ENCODE peak calls at places on chromosome 19, in seven cellular contexts. One of them, this sample, is unnamed.

GRCh38 chr19:50465986-50466771 is 10.1 kb upstream of the EMC10 start:
- DNase-seq in breast epithelium: no peak
- DNase-seq in hepatocyte: peak; percentile 20
- DNase-seq in upper lobe of right lung: peak; percentile 85
- DNase-seq in sigmoid colon: no peak
- DNase-seq in tibial artery: no peak
- DNase-seq in heart right ventricle: no peak
- DNase-seq in this sample: no peak

GRCh38 chr19:3479819-3480215 is 508 bp downstream of the SMIM24 start:
- DNase-seq in sigmoid colon: no peak
- DNase-seq in upper lobe of right lung: no peak
- DNase-seq in hepatocyte: peak; percentile 54
- DNase-seq in breast epithelium: no peak
- DNase-seq in tibial artery: no peak
- DNase-seq in heart right ventricle: no peak
- DNase-seq in this sample: peak; percentile 43

GRCh38 chr19:43447655-43448054 is 17.8 kb downstream of the LYPD3 start:
- DNase-seq in hepatocyte: no peak
- DNase-seq in sigmoid colon: no peak
- DNase-seq in heart right ventricle: no peak
- DNase-seq in upper lobe of right lung: no peak
- DNase-seq in breast epithelium: no peak
- DNase-seq in tibial artery: no peak
- DNase-seq in this sample: no peak

GRCh38 chr19:50344661-50345318 is 15.6 kb upstream of the KCNC3 start:
- DNase-seq in heart right ventricle: no peak
- DNase-seq in breast epithelium: no peak
- DNase-seq in sigmoid colon: no peak
- DNase-seq in hepatocyte: no peak
- DNase-seq in upper lobe of right lung: no peak
- DNase-seq in tibial artery: no peak
- DNase-seq in this sample: no peak

GRCh38 chr19:5905072-5905778 is 553 bp downstream of the VMAC start:
- DNase-seq in breast epithelium: no peak
- DNase-seq in sigmoid colon: no peak
- DNase-seq in heart right ventricle: no peak
- DNase-seq in upper lobe of right lung: no peak
- DNase-seq in hepatocyte: no peak
- DNase-seq in tibial artery: no peak
- DNase-seq in this sample: no peak

GRCh38 chr19:13098291-13099072 is 4.2 kb downstream of the LYL1 start:
- DNase-seq in breast epithelium: no peak
- DNase-seq in hepatocyte: no peak
- DNase-seq in sigmoid colon: peak; percentile 78
- DNase-seq in upper lobe of right lung: no peak
- DNase-seq in tibial artery: no peak
- DNase-seq in heart right ventricle: no peak
- DNase-seq in this sample: peak; percentile 55

GRCh38 chr19:29714371-29714952 is 599 bp downstream of the C19orf12 start:
- DNase-seq in heart right ventricle: no peak
- DNase-seq in upper lobe of right lung: peak; percentile 40
- DNase-seq in tibial artery: no peak
- DNase-seq in hepatocyte: no peak
- DNase-seq in breast epithelium: no peak
- DNase-seq in sigmoid colon: no peak
- DNase-seq in this sample: no peak

GRCh38 chr19:13460045-13460444 is 46.2 kb downstream of the CACNA1A start:
- DNase-seq in breast epithelium: no peak
- DNase-seq in hepatocyte: no peak
- DNase-seq in tibial artery: no peak
- DNase-seq in upper lobe of right lung: no peak
- DNase-seq in sigmoid colon: no peak
- DNase-seq in heart right ventricle: no peak
- DNase-seq in this sample: no peak

GRCh38 chr19:10321417-10321797 is 5.6 kb upstream of the FDX2 start:
- DNase-seq in hepatocyte: no peak
- DNase-seq in upper lobe of right lung: no peak
- DNase-seq in heart right ventricle: no peak
- DNase-seq in sigmoid colon: no peak
- DNase-seq in breast epithelium: no peak
- DNase-seq in tibial artery: no peak
- DNase-seq in this sample: no peak

GRCh38 chr19:18208098-18208951 is 4.5 kb upstream of the RAB3A start:
- DNase-seq in sigmoid colon: peak; percentile 84
- DNase-seq in heart right ventricle: peak; percentile 35
- DNase-seq in upper lobe of right lung: peak; percentile 75
- DNase-seq in hepatocyte: no peak
- DNase-seq in breast epithelium: no peak
- DNase-seq in tibial artery: no peak
- DNase-seq in this sample: peak; percentile 61

GRCh38 chr19:35127871-35128270 is 7.0 kb downstream of the LGI4 start:
- DNase-seq in hepatocyte: no peak
- DNase-seq in sigmoid colon: no peak
- DNase-seq in tibial artery: no peak
- DNase-seq in upper lobe of right lung: no peak
- DNase-seq in heart right ventricle: no peak
- DNase-seq in breast epithelium: no peak
- DNase-seq in this sample: no peak

GRCh38 chr19:4575978-4576933 is 16.8 kb upstream of the SEMA6B start:
- DNase-seq in upper lobe of right lung: peak; percentile 80
- DNase-seq in sigmoid colon: peak; percentile 76
- DNase-seq in breast epithelium: peak; percentile 66
- DNase-seq in heart right ventricle: peak; percentile 67
- DNase-seq in hepatocyte: peak; percentile 63
- DNase-seq in tibial artery: no peak
- DNase-seq in this sample: peak; percentile 59

GRCh38 chr19:4369888-4370260 is 26.5 kb downstream of the MPND start:
- DNase-seq in hepatocyte: no peak
- DNase-seq in breast epithelium: no peak
- DNase-seq in heart right ventricle: no peak
- DNase-seq in tibial artery: peak; percentile 68
- DNase-seq in sigmoid colon: no peak
- DNase-seq in upper lobe of right lung: peak; percentile 83
- DNase-seq in this sample: peak; percentile 48

GRCh38 chr19:42512130-42512636 is 16.1 kb downstream of the CEACAM1 start:
- DNase-seq in hepatocyte: no peak
- DNase-seq in heart right ventricle: no peak
- DNase-seq in breast epithelium: no peak
- DNase-seq in tibial artery: no peak
- DNase-seq in sigmoid colon: no peak
- DNase-seq in upper lobe of right lung: no peak
- DNase-seq in this sample: no peak

GRCh38 chr19:42606660-42607351 is 12.1 kb upstream of the CEACAM8 start:
- DNase-seq in sigmoid colon: no peak
- DNase-seq in heart right ventricle: no peak
- DNase-seq in hepatocyte: peak; percentile 50
- DNase-seq in upper lobe of right lung: peak; percentile 90
- DNase-seq in breast epithelium: peak; percentile 86
- DNase-seq in tibial artery: no peak
- DNase-seq in this sample: peak; percentile 72

GRCh38 chr19:2132731-2133490 is 18.5 kb downstream of the AP3D1 start:
- DNase-seq in tibial artery: no peak
- DNase-seq in sigmoid colon: no peak
- DNase-seq in heart right ventricle: no peak
- DNase-seq in hepatocyte: no peak
- DNase-seq in breast epithelium: no peak
- DNase-seq in upper lobe of right lung: no peak
- DNase-seq in this sample: no peak

GRCh38 chr19:574658-575526 is 2.5 kb downstream of the BSG start:
- DNase-seq in breast epithelium: no peak
- DNase-seq in hepatocyte: peak; percentile 55
- DNase-seq in tibial artery: no peak
- DNase-seq in heart right ventricle: peak; percentile 66
- DNase-seq in upper lobe of right lung: no peak
- DNase-seq in sigmoid colon: no peak
- DNase-seq in this sample: no peak

GRCh38 chr19:2549701-2550191 is 73.8 kb downstream of the GADD45B start:
- DNase-seq in tibial artery: peak; percentile 89
- DNase-seq in heart right ventricle: peak; percentile 81
- DNase-seq in breast epithelium: no peak
- DNase-seq in hepatocyte: no peak
- DNase-seq in sigmoid colon: peak; percentile 96
- DNase-seq in upper lobe of right lung: peak; percentile 91
- DNase-seq in this sample: peak; percentile 71

GRCh38 chr19:8393871-8394250 is 3.7 kb downstream of the RAB11B start:
- DNase-seq in upper lobe of right lung: no peak
- DNase-seq in breast epithelium: no peak
- DNase-seq in tibial artery: no peak
- DNase-seq in hepatocyte: no peak
- DNase-seq in heart right ventricle: no peak
- DNase-seq in sigmoid colon: no peak
- DNase-seq in this sample: no peak

DNA sequence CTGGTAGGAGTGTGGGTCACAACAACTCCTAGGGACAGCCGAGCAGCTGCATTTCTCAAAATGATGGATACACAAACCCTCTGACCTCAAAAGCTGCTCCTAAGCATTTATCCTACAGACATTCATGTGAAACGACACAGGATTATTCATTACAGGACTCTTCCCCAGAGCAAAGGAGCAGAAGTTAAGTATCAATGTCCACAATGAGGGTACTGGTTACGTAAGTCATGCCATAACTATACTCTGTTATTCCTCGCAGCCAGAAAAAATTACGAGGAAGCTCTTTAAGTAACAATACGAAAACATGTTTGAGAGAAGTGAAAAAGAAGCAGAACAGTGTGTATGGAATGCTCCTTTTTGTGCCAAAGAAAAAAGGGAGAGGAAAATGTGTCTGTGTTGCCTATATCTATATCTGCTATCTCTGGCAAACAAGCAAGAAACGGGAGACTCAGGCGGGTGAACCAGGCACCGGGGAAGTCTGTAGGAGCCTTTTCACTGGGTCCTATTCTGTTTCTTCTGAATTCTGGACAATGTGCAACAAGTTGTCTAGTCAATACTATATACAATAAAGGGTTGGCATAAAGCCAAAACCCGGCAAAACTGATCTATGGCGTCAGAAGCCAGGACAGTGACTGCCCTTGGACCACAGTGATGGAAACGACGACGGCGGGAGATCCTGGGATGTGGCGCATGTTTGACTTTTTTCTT is 1.3 kb downstream of the ISOC2 start:
- DNase-seq in tibial artery: no peak
- DNase-seq in breast epithelium: no peak
- DNase-seq in heart right ventricle: no peak
- DNase-seq in upper lobe of right lung: no peak
- DNase-seq in hepatocyte: no peak
- DNase-seq in sigmoid colon: no peak
- DNase-seq in this sample: peak; percentile 37
- H3K27ac ChIP-seq in tibial artery: peak overlapping the region; percentile 83
- H3K27ac ChIP-seq in breast epithelium: peak overlapping the region; percentile 95
- H3K27ac ChIP-seq in heart right ventricle: peak overlapping the region; percentile 95
- H3K27ac ChIP-seq in upper lobe of right lung: no peak overlapping the region
- H3K27ac ChIP-seq in hepatocyte: peak overlapping the region; percentile 86
- H3K27ac ChIP-seq in sigmoid colon: peak overlapping the region; percentile 98
- H3K27ac ChIP-seq in this sample: peak overlapping the region; percentile 91

DNA sequence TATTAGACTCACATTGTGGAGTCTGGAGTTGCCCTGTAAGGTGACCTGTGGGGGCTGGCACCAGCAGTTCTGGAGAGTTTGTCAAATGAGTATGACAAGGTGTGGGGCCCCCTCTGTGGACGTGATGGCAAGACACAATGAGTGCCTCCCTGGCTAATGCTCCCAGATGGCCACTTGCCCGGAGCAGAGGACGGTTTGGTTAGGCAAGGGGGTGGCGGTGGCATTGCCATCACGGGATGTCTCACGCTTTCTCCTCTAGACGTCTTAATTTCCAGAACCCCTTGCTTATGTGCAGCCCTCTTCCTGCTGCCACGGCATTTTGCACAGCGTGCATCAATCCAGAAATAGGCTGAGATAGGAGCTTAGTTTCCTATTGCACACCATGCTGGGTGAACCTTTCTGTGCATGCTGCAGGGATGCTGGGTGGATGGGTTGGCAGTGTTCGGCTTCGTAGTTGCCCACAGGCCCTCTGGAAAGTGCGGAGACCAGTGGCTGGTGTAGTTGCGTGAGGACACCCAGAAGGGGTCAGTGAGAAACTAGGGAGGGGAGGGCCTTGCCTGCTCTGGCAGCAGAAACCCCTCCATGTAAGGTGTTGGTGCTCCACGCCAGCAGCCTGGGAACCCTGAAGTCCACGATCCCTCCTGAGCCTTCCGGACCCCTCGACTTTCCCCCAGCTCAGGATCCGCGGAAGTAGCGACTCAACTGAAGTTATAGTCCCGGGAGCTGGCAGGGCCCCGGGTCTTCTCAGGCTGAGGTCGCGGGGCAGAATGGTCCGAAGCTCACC is 18.1 kb upstream of the LRP3 start:
- DNase-seq in heart right ventricle: no peak
- DNase-seq in hepatocyte: peak; percentile 48
- DNase-seq in upper lobe of right lung: no peak
- DNase-seq in tibial artery: no peak
- DNase-seq in breast epithelium: no peak
- DNase-seq in sigmoid colon: no peak
- DNase-seq in this sample: peak; percentile 30
- TF ChIP-seq CTCF in heart right ventricle: no peak
- TF ChIP-seq CTCF in hepatocyte: peak; percentile 9
- TF ChIP-seq CTCF in upper lobe of right lung: no peak
- TF ChIP-seq CTCF in tibial artery: no peak
- TF ChIP-seq CTCF in breast epithelium: no peak
- TF ChIP-seq CTCF in sigmoid colon: no peak
- TF ChIP-seq CTCF in this sample: no peak

GRCh38 chr19:19459707-19460251 is 54.3 kb downstream of the GATAD2A start:
- DNase-seq in tibial artery: no peak
- DNase-seq in breast epithelium: no peak
- DNase-seq in hepatocyte: no peak
- DNase-seq in heart right ventricle: no peak
- DNase-seq in upper lobe of right lung: no peak
- DNase-seq in sigmoid colon: no peak
- DNase-seq in this sample: peak; percentile 82

GRCh38 chr19:19461671-19462622 is 53.4 kb downstream of the TSSK6 start:
- DNase-seq in tibial artery: peak; percentile 91
- DNase-seq in heart right ventricle: peak; percentile 64
- DNase-seq in sigmoid colon: peak; percentile 83
- DNase-seq in hepatocyte: peak; percentile 91
- DNase-seq in breast epithelium: no peak
- DNase-seq in upper lobe of right lung: peak; percentile 75
- DNase-seq in this sample: peak; percentile 74

GRCh38 chr19:19460761-19461265 is 54.5 kb downstream of the TSSK6 start:
- DNase-seq in breast epithelium: no peak
- DNase-seq in hepatocyte: no peak
- DNase-seq in upper lobe of right lung: peak; percentile 80
- DNase-seq in tibial artery: peak; percentile 90
- DNase-seq in heart right ventricle: peak; percentile 73
- DNase-seq in sigmoid colon: peak; percentile 87
- DNase-seq in this sample: peak; percentile 31

GRCh38 chr19:19460258-19460731 is 54.8 kb downstream of the GATAD2A start:
- DNase-seq in hepatocyte: no peak
- DNase-seq in tibial artery: no peak
- DNase-seq in sigmoid colon: no peak
- DNase-seq in heart right ventricle: no peak
- DNase-seq in upper lobe of right lung: no peak
- DNase-seq in breast epithelium: no peak
- DNase-seq in this sample: no peak

GRCh38 chr19:19461306-19461670 is 54.1 kb downstream of the TSSK6 start:
- DNase-seq in breast epithelium: no peak
- DNase-seq in hepatocyte: no peak
- DNase-seq in tibial artery: no peak
- DNase-seq in upper lobe of right lung: no peak
- DNase-seq in sigmoid colon: no peak
- DNase-seq in heart right ventricle: no peak
- DNase-seq in this sample: no peak
- H3K27ac ChIP-seq in breast epithelium: peak overlapping the region; percentile 75
- H3K27ac ChIP-seq in hepatocyte: peak overlapping the region; percentile 94
- H3K27ac ChIP-seq in tibial artery: peak overlapping the region; percentile 74
- H3K27ac ChIP-seq in upper lobe of right lung: peak overlapping the region; percentile 82
- H3K27ac ChIP-seq in sigmoid colon: peak overlapping the region; percentile 76
- H3K27ac ChIP-seq in heart right ventricle: peak overlapping the region; percentile 76
- H3K27ac ChIP-seq in this sample: peak overlapping the region; percentile 82

GRCh38 chr19:48330012-48330681 is 4.8 kb downstream of the EMP3 start:
- DNase-seq in upper lobe of right lung: peak; percentile 90
- DNase-seq in heart right ventricle: peak; percentile 81
- DNase-seq in breast epithelium: peak; percentile 91
- DNase-seq in tibial artery: peak; percentile 75
- DNase-seq in sigmoid colon: peak; percentile 89
- DNase-seq in hepatocyte: peak; percentile 92
- DNase-seq in this sample: no peak
- TF ChIP-seq CTCF in upper lobe of right lung: no peak
- TF ChIP-seq CTCF in heart right ventricle: peak; percentile 18
- TF ChIP-seq CTCF in breast epithelium: no peak
- TF ChIP-seq CTCF in tibial artery: no peak
- TF ChIP-seq CTCF in sigmoid colon: no peak
- TF ChIP-seq CTCF in hepatocyte: no peak
- TF ChIP-seq CTCF in this sample: no peak

This sample was measured in A673.